ENCODE peak calls at places on chromosomes 12 and 14, in four cellular contexts. S is stomach; F is IMR-90; C is CD8-positive, alpha-beta T cell. L is an unnamed sample.

GRCh38 chr14:59882957-59883356 is 12.4 kb upstream of the RTN1 start:
- DNase-seq in S (no peak), F (no peak), C (no peak), L (no peak)

GRCh38 chr12:96225003-96225855 is 31.1 kb downstream of the ELK3 start:
- DNase-seq in S (no peak), F (no peak), C (no peak), L (no peak)

GRCh38 chr12:47766496-47767196 is 6.4 kb upstream of the SLC48A1 start:
- DNase-seq in S (no peak), F (no peak), C (no peak), L (no peak)

GRCh38 chr14:26173581-26173980 is 424.3 kb downstream of the NOVA1 start:
- DNase-seq in S (no peak), F (no peak), C (no peak), L (no peak)

GRCh38 chr12:81811066-81811777 is 52.1 kb upstream of the PPFIA2 start:
- DNase-seq in S (no peak), F (no peak), C (no peak), L (no peak)

GRCh38 chr12:110934093-110934852 is 13.9 kb upstream of the MYL2 start:
- DNase-seq in S (no peak), F (no peak), C (no peak), L (no peak)

GRCh38 chr14:90599339-90599738 is 202.5 kb downstream of the CALM1 start:
- DNase-seq in S (no peak), F (no peak), C (no peak), L (no peak)

GRCh38 chr14:33949051-33950037 is 1.5 kb downstream of the EGLN3 start:
- DNase-seq in S (no peak), F (no peak), C (no peak), L (no peak)

GRCh38 chr12:48995061-48995879 is 3.9 kb downstream of the DDN start:
- DNase-seq in S (peak; percentile 86), F (peak; percentile 73), C (peak; percentile 53), L (peak; percentile 84)

GRCh38 chr12:53963434-53964314 is 9.0 kb downstream of the HOXC12 start:
- DNase-seq in S (no peak), F (no peak), C (no peak), L (no peak)

GRCh38 chr12:4178424-4179184 is 95.0 kb upstream of the CCND2 start:
- DNase-seq in S (no peak), F (no peak), C (no peak), L (no peak)

GRCh38 chr12:13581031-13581430 is 384.5 kb downstream of the EMP1 start:
- DNase-seq in S (no peak), F (no peak), C (no peak), L (no peak)

GRCh38 chr12:117188961-117189724 is 1.1 kb downstream of the FBXO21 start:
- DNase-seq in S (no peak), F (peak; percentile 72), C (no peak), L (no peak)

GRCh38 chr12:114729731-114730130 is 45.8 kb upstream of the TBX3 start:
- DNase-seq in S (no peak), F (peak; percentile 87), C (no peak), L (no peak)

DNA sequence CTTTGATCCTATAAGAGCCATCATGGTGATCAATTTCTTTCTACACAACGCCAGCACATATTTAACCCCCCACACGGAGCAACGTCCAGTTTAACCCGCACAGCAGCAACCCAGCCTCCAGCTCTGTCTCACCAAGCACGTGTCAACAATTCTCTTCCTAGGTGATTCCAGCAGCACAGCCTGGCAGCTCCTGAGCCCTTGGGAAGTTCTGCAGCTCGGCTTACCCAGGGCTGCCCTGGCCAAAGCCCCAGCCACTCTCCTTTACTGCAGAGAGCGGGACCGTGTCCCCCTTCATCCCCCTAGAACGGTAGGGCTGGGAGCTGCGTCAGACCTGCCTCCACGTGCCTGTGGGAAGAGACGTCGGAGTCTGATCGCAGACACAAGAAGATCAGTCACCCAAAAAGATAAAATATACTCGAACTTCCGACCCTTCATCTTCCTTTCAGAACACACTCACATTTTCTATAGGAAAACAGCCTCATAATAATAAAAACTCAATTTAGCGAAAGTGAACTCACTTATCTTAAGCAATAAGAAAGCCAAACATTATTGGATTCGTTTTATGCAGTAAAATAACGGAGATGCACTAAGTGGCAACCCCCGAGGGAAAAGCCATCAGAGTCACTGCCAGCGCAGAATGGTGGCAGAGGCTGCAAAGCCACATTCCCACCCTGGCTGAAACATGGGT is 7.6 kb downstream of the TMEM121 start:
- DNase-seq in S (no peak), F (no peak), C (no peak), L (no peak)
- H3K4me1 ChIP-seq in S (peaks cover 10% of the 10 kb centered on the region), F (no peaks in the 10 kb centered on the region), C (peaks cover 21% of the 10 kb centered on the region), L (peaks cover 18% of the 10 kb centered on the region)

GRCh38 chr14:103333754-103334643 is at the start of gene EIF5:
- DNase-seq in S (peak; percentile 99), F (peak; percentile 98), C (peak; percentile 99), L (peak; percentile 99)
- TF ChIP-seq CTCF in S (peak; percentile 59), F (peak; percentile 8), C (peak; percentile 38), L (peak; percentile 72)

GRCh38 chr14:61064210-61064609 is 83.2 kb downstream of the SLC38A6 start:
- DNase-seq in S (no peak), F (no peak), C (no peak), L (no peak)
- H3K36me3 ChIP-seq in S (no peaks in the 10 kb centered on the region), F (no peaks in the 10 kb centered on the region), C (no peaks in the 10 kb centered on the region), L (no peaks in the 10 kb centered on the region)

GRCh38 chr12:109461846-109462766 is 15.0 kb downstream of the KCTD10 start:
- DNase-seq in S (peak; percentile 52), F (peak; percentile 95), C (no peak), L (peak; percentile 89)
- H3K4me1 ChIP-seq in S (peaks cover 67% of the 10 kb centered on the region), F (peaks cover 57% of the 10 kb centered on the region), C (peaks cover 16% of the 10 kb centered on the region), L (peaks cover 71% of the 10 kb centered on the region)

GRCh38 chr12:116177017-116177416 is 100.5 kb downstream of the MED13L start:
- DNase-seq in S (no peak), F (no peak), C (no peak), L (no peak)
- TF ChIP-seq CTCF in S (no peak), F (no peak), C (no peak), L (no peak)

DNA sequence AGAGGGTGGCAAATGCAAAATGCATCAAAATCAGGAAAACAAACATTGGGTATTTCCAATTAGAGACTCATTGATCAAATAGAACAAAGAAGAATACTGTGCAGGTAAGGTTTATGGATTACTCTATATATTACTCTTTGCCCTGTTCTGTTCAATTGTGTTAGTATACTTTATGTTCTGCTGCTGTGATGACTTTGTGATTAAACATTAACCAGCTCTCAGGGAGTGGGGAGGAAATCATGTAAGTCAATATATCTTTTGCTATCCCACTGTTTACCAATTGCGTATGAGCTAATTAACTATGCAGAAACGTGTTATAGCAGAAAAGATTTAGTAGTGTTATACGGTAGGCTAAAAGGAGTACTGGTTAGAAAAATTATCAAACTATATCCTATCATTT is 129.4 kb downstream of the PDE3A start:
- DNase-seq in S (no peak), F (no peak), C (no peak), L (no peak)
- H3K36me3 ChIP-seq in S (no peaks in the 10 kb centered on the region), F (no peaks in the 10 kb centered on the region), C (no peaks in the 10 kb centered on the region), L (no peaks in the 10 kb centered on the region)

GRCh38 chr14:56341766-56342418 is 223.7 kb downstream of the PELI2 start:
- DNase-seq in S (no peak), F (peak; percentile 92), C (no peak), L (no peak)
- H3K4me1 ChIP-seq in S (peaks cover 4% of the 10 kb centered on the region), F (peaks cover 32% of the 10 kb centered on the region), C (no peaks in the 10 kb centered on the region), L (no peaks in the 10 kb centered on the region)

GRCh38 chr14:45156067-45156466 is 20.3 kb downstream of the FANCM start:
- DNase-seq in S (no peak), F (peak; percentile 4), C (no peak), L (no peak)
- TF ChIP-seq CTCF in S (no peak), F (peak; percentile 17), C (no peak), L (no peak)

DNA sequence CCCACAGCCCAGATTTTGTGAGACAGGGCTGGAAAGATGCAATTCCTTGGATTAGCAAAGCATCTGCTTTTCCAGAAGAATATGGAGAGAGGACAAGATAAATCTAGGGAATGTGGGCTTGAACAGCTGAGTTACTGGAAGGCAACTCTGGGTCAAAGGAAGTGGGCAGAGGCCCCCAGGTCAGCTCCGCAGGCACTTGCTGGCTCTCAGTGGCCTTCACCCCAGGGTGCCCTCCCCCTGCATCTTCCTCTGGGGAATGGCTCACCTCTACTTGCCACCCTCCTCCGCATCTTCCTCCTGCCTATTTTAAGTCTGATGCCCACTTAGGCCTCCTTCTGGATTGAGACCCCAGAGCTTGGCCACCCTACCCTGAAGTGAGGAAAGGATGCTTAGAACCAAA is 10.5 kb upstream of the PNMA1 start:
- DNase-seq in S (no peak), F (no peak), C (no peak), L (no peak)
- H3K36me3 ChIP-seq in S (peaks cover 87% of the 10 kb centered on the region), F (peaks cover 64% of the 10 kb centered on the region), C (peaks cover 85% of the 10 kb centered on the region), L (peaks cover 84% of the 10 kb centered on the region)